ENCODE peak calls at places on chromosomes 5 and 9, in six cellular contexts. One of them, this sample, is unnamed.

GRCh38 chr9:26833792-26834191 is 58.8 kb downstream of the CAAP1 start:
- DNase-seq in activated CD8-positive, alpha-beta T cell treated with anti-CD3 and anti-CD28 coated beads for 36 hours: no peak
- DNase-seq in neural crest cell: peak; percentile 31
- DNase-seq in cardiac fibroblast: no peak
- DNase-seq in hepatocyte: no peak
- DNase-seq in WTC11: peak; percentile 25
- DNase-seq in this sample: no peak

GRCh38 chr5:15249152-15249551 is 250.8 kb upstream of the FBXL7 start:
- DNase-seq in activated CD8-positive, alpha-beta T cell treated with anti-CD3 and anti-CD28 coated beads for 36 hours: no peak
- DNase-seq in neural crest cell: no peak
- DNase-seq in cardiac fibroblast: peak; percentile 71
- DNase-seq in hepatocyte: no peak
- DNase-seq in WTC11: no peak
- DNase-seq in this sample: no peak

GRCh38 chr5:154757647-154758406 is 2.6 kb downstream of the LARP1 start:
- DNase-seq in activated CD8-positive, alpha-beta T cell treated with anti-CD3 and anti-CD28 coated beads for 36 hours: peak; percentile 73
- DNase-seq in neural crest cell: no peak
- DNase-seq in cardiac fibroblast: no peak
- DNase-seq in hepatocyte: no peak
- DNase-seq in WTC11: no peak
- DNase-seq in this sample: no peak

GRCh38 chr5:61370496-61370895 is 38.4 kb downstream of the ZSWIM6 start:
- DNase-seq in activated CD8-positive, alpha-beta T cell treated with anti-CD3 and anti-CD28 coated beads for 36 hours: no peak
- DNase-seq in neural crest cell: no peak
- DNase-seq in cardiac fibroblast: no peak
- DNase-seq in hepatocyte: no peak
- DNase-seq in WTC11: no peak
- DNase-seq in this sample: no peak

GRCh38 chr5:43676083-43676840 is 73.3 kb downstream of the NNT start:
- DNase-seq in activated CD8-positive, alpha-beta T cell treated with anti-CD3 and anti-CD28 coated beads for 36 hours: no peak
- DNase-seq in neural crest cell: no peak
- DNase-seq in cardiac fibroblast: no peak
- DNase-seq in hepatocyte: no peak
- DNase-seq in WTC11: no peak
- DNase-seq in this sample: no peak

GRCh38 chr5:141513021-141513626 is 24.2 kb downstream of the PCDHGC5 start:
- DNase-seq in activated CD8-positive, alpha-beta T cell treated with anti-CD3 and anti-CD28 coated beads for 36 hours: peak; percentile 59
- DNase-seq in neural crest cell: peak; percentile 60
- DNase-seq in cardiac fibroblast: peak; percentile 40
- DNase-seq in hepatocyte: no peak
- DNase-seq in WTC11: peak; percentile 51
- DNase-seq in this sample: no peak

GRCh38 chr5:138369706-138370105 is 17.2 kb downstream of the KDM3B start:
- DNase-seq in activated CD8-positive, alpha-beta T cell treated with anti-CD3 and anti-CD28 coated beads for 36 hours: no peak
- DNase-seq in neural crest cell: no peak
- DNase-seq in cardiac fibroblast: no peak
- DNase-seq in hepatocyte: no peak
- DNase-seq in WTC11: no peak
- DNase-seq in this sample: no peak

GRCh38 chr5:131186561-131187256 is 16.0 kb downstream of the LYRM7 start:
- DNase-seq in activated CD8-positive, alpha-beta T cell treated with anti-CD3 and anti-CD28 coated beads for 36 hours: no peak
- DNase-seq in neural crest cell: no peak
- DNase-seq in cardiac fibroblast: no peak
- DNase-seq in hepatocyte: no peak
- DNase-seq in WTC11: no peak
- DNase-seq in this sample: no peak

GRCh38 chr5:107869459-107870115 is 198.8 kb upstream of the EFNA5 start:
- DNase-seq in activated CD8-positive, alpha-beta T cell treated with anti-CD3 and anti-CD28 coated beads for 36 hours: no peak
- DNase-seq in neural crest cell: no peak
- DNase-seq in cardiac fibroblast: peak; percentile 52
- DNase-seq in hepatocyte: peak; percentile 29
- DNase-seq in WTC11: no peak
- DNase-seq in this sample: no peak

GRCh38 chr9:116157436-116158138 is 4.0 kb downstream of the PAPPA start:
- DNase-seq in activated CD8-positive, alpha-beta T cell treated with anti-CD3 and anti-CD28 coated beads for 36 hours: no peak
- DNase-seq in neural crest cell: no peak
- DNase-seq in cardiac fibroblast: peak; percentile 66
- DNase-seq in hepatocyte: peak; percentile 30
- DNase-seq in WTC11: peak; percentile 17
- DNase-seq in this sample: no peak

GRCh38 chr5:176853151-176853793 is 42.9 kb downstream of the UNC5A start:
- DNase-seq in activated CD8-positive, alpha-beta T cell treated with anti-CD3 and anti-CD28 coated beads for 36 hours: no peak
- DNase-seq in neural crest cell: no peak
- DNase-seq in cardiac fibroblast: no peak
- DNase-seq in hepatocyte: no peak
- DNase-seq in WTC11: no peak
- DNase-seq in this sample: no peak

GRCh38 chr9:122261469-122261881 is 3.2 kb downstream of the RBM18 start:
- DNase-seq in activated CD8-positive, alpha-beta T cell treated with anti-CD3 and anti-CD28 coated beads for 36 hours: no peak
- DNase-seq in neural crest cell: no peak
- DNase-seq in cardiac fibroblast: peak; percentile 98
- DNase-seq in hepatocyte: peak; percentile 88
- DNase-seq in WTC11: no peak
- DNase-seq in this sample: no peak

GRCh38 chr9:133188006-133188842 is 20.8 kb downstream of the OBP2B start:
- DNase-seq in activated CD8-positive, alpha-beta T cell treated with anti-CD3 and anti-CD28 coated beads for 36 hours: peak; percentile 19
- DNase-seq in neural crest cell: peak; percentile 36
- DNase-seq in cardiac fibroblast: peak; percentile 4
- DNase-seq in hepatocyte: peak; percentile 69
- DNase-seq in WTC11: peak; percentile 75
- DNase-seq in this sample: peak; percentile 33

GRCh38 chr9:115373000-115373709 is 255.2 kb upstream of the TNC start:
- DNase-seq in activated CD8-positive, alpha-beta T cell treated with anti-CD3 and anti-CD28 coated beads for 36 hours: peak; percentile 38
- DNase-seq in neural crest cell: no peak
- DNase-seq in cardiac fibroblast: peak; percentile 69
- DNase-seq in hepatocyte: peak; percentile 75
- DNase-seq in WTC11: no peak
- DNase-seq in this sample: peak; percentile 12

GRCh38 chr9:81879501-81879916 is 48.7 kb upstream of the SPATA31D4 start:
- DNase-seq in activated CD8-positive, alpha-beta T cell treated with anti-CD3 and anti-CD28 coated beads for 36 hours: no peak
- DNase-seq in neural crest cell: no peak
- DNase-seq in cardiac fibroblast: peak; percentile 22
- DNase-seq in hepatocyte: peak; percentile 38
- DNase-seq in WTC11: no peak
- DNase-seq in this sample: no peak

GRCh38 chr9:35340046-35340445 is 149.9 kb upstream of the RUSC2 start:
- DNase-seq in activated CD8-positive, alpha-beta T cell treated with anti-CD3 and anti-CD28 coated beads for 36 hours: no peak
- DNase-seq in neural crest cell: no peak
- DNase-seq in cardiac fibroblast: no peak
- DNase-seq in hepatocyte: no peak
- DNase-seq in WTC11: no peak
- DNase-seq in this sample: no peak

DNA sequence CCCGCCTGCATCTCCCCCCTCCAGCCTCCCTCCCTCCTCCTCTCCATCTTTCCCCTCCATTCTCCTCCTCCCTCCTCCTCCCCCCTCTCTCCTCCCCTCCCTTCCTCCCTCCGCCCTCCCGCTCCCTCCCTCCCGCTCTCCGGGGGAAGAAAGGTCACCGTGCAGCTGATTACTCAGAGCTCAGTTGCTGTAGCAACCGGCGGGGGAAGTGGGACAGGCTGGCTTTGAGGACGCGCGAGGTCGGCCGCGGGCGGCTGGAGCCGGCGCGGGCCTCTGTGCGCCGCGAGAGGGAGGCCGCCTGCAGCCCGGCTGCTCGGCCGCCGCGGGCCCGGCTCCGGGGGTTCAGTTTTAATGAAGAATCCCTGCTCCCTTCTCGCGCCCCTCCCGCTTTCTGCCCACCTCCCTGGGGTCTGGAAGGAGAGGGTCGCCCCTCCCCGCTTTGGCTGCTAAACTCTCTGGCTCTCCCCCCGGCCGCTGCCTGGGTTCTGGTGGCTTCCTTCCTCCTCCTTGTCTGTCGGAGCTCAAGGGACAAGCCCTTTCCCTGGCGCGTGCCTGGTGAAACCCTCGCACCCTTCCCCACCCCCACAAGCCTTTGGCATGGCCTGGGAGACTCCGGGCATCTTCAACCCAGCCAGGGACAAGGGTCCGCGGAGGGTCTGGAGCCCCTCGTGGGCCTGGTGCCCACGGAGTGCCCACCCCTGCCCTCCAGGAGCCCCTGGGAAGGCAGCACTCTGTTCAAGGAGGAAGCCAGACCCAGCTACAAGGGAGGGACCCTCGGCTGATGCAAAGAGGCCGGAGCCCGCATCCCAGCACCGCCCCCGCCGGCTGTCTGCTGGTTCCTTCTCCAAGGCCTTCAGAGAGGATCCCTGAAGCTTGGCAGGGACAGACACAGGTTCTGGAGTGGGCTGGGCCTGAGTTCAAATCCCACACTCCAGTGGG is 160.3 kb downstream of the C9orf50 start:
- DNase-seq in activated CD8-positive, alpha-beta T cell treated with anti-CD3 and anti-CD28 coated beads for 36 hours: peak; percentile 96
- DNase-seq in neural crest cell: peak; percentile 87
- DNase-seq in cardiac fibroblast: peak; percentile 99
- DNase-seq in hepatocyte: peak; percentile 99
- DNase-seq in WTC11: peak; percentile 82
- DNase-seq in this sample: peak; percentile 98
- TF ChIP-seq CTCF in activated CD8-positive, alpha-beta T cell treated with anti-CD3 and anti-CD28 coated beads for 36 hours: no peak
- TF ChIP-seq CTCF in neural crest cell: no peak
- TF ChIP-seq CTCF in cardiac fibroblast: peak; percentile 3
- TF ChIP-seq CTCF in hepatocyte: no peak
- TF ChIP-seq CTCF in WTC11: no peak
- TF ChIP-seq CTCF in this sample: no peak

DNA sequence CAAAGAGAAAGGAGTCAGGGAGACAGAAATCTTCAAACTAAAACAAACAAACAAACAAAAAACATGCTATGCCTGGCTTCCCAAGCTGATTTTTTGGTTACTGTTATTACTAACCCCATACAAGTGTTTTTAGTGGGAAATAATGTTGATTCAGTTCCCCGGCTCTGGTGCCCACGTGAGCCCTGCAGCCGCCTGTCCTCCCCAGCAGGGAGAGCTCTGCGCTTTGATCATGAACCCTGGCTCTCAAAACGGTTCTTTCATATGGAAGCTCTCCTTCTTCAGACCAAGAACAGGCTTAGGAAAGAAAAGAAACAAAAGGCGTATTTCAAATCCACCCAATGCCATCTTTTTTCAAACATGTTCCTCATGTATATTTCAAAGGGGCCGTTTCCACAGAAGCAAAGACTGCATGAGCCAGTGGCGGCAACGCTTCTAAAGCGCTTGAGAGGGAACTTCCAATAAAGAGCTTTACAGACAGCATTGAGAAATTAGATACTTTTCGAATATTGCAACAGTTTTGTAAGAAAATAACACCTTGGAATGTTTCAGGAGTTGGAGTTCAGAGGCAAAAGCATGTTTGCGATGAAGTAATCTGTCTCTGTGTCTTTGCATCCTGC is 74.8 kb downstream of the ICE1 start:
- DNase-seq in activated CD8-positive, alpha-beta T cell treated with anti-CD3 and anti-CD28 coated beads for 36 hours: peak; percentile 53
- DNase-seq in neural crest cell: peak; percentile 33
- DNase-seq in cardiac fibroblast: peak; percentile 69
- DNase-seq in hepatocyte: peak; percentile 80
- DNase-seq in WTC11: peak; percentile 55
- DNase-seq in this sample: peak; percentile 69
- TF ChIP-seq CTCF in activated CD8-positive, alpha-beta T cell treated with anti-CD3 and anti-CD28 coated beads for 36 hours: peak; percentile 36
- TF ChIP-seq CTCF in neural crest cell: peak; percentile 72
- TF ChIP-seq CTCF in cardiac fibroblast: peak; percentile 83
- TF ChIP-seq CTCF in hepatocyte: peak; percentile 77
- TF ChIP-seq CTCF in WTC11: no peak
- TF ChIP-seq CTCF in this sample: peak; percentile 53

DNA sequence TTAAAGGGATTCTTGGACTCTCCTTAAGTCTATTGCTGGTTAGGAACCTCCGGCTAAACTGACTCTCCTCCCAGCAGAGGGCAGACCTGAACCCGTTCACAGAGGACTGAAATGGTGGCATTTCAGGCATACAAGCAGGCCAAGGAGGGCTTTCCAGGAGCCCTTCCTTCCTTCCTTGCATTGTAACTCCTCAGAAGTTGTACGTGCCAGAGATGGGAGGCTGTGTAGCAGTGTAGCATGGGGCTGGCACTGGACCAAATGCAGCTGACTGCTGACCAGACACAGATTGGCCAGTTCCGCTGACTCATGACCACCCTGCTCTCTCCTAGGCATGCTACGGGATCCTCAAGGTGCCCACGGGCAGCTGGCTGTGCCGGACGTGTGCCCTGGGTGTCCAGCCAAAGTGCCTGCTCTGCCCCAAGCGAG is 36.4 kb downstream of the JADE2 start:
- DNase-seq in activated CD8-positive, alpha-beta T cell treated with anti-CD3 and anti-CD28 coated beads for 36 hours: peak; percentile 29
- DNase-seq in neural crest cell: peak; percentile 41
- DNase-seq in cardiac fibroblast: peak; percentile 95
- DNase-seq in hepatocyte: no peak
- DNase-seq in WTC11: peak; percentile 39
- DNase-seq in this sample: no peak
- TF ChIP-seq CTCF in activated CD8-positive, alpha-beta T cell treated with anti-CD3 and anti-CD28 coated beads for 36 hours: no peak
- TF ChIP-seq CTCF in neural crest cell: peak; percentile 47
- TF ChIP-seq CTCF in cardiac fibroblast: peak; percentile 46
- TF ChIP-seq CTCF in hepatocyte: peak; percentile 26
- TF ChIP-seq CTCF in WTC11: peak; percentile 22
- TF ChIP-seq CTCF in this sample: no peak

DNA sequence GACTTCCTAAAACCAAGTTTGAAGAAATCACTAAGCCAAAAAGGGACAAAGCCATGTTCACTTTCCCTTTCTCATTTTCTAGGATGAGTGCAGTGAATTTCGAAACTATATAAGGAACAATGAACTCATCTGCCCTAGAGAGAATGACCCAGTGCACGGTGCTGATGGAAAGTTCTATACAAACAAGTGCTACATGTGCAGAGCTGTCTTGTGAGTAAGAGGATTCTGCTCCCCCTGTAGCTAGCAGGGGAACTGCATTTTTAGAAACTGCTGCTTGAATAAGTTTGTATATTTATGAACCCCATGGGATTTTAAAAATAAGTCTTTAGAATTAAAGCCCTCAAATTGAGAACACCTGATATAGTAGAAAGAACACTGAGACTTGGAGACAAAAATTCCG is 42.7 kb upstream of the SPINK14 start:
- DNase-seq in activated CD8-positive, alpha-beta T cell treated with anti-CD3 and anti-CD28 coated beads for 36 hours: no peak
- DNase-seq in neural crest cell: no peak
- DNase-seq in cardiac fibroblast: peak; percentile 3
- DNase-seq in hepatocyte: peak; percentile 13
- DNase-seq in WTC11: no peak
- DNase-seq in this sample: no peak
- TF ChIP-seq CTCF in activated CD8-positive, alpha-beta T cell treated with anti-CD3 and anti-CD28 coated beads for 36 hours: no peak
- TF ChIP-seq CTCF in neural crest cell: peak; percentile 36
- TF ChIP-seq CTCF in cardiac fibroblast: peak; percentile 15
- TF ChIP-seq CTCF in hepatocyte: no peak
- TF ChIP-seq CTCF in WTC11: no peak
- TF ChIP-seq CTCF in this sample: no peak

DNA sequence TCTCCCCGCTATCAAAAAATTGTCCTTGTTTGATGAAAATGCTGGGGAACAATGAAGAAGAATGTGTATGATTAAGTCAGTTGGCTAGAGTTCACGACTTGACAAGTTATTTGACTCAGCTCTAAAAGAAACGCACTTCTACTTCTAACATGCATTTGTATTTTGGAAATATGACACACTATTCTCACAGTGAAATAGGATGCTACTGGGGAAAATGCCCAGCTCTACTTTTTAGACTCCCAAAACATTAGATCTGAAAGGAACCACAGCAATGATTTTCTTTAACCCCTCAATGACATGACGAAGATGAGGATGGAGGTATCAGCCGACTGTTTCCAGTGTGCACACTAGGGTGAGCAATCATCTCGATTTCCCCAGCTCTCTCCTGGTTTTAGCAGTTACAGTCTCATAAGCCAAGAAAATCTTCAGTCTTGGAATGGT is 83.6 kb upstream of the PCSK1 start:
- DNase-seq in activated CD8-positive, alpha-beta T cell treated with anti-CD3 and anti-CD28 coated beads for 36 hours: no peak
- DNase-seq in neural crest cell: no peak
- DNase-seq in cardiac fibroblast: peak; percentile 59
- DNase-seq in hepatocyte: no peak
- DNase-seq in WTC11: no peak
- DNase-seq in this sample: no peak
- TF ChIP-seq CTCF in activated CD8-positive, alpha-beta T cell treated with anti-CD3 and anti-CD28 coated beads for 36 hours: no peak
- TF ChIP-seq CTCF in neural crest cell: no peak
- TF ChIP-seq CTCF in cardiac fibroblast: no peak
- TF ChIP-seq CTCF in hepatocyte: no peak
- TF ChIP-seq CTCF in WTC11: no peak
- TF ChIP-seq CTCF in this sample: no peak